ENCODE peak calls at places on chromosomes 2 and 18, in seven cellular contexts. One of them, this sample, is unnamed.

GRCh38 chr2:150371066-150371812 is 116.2 kb downstream of the RND3 start:
- DNase-seq in CD4-positive, alpha-beta memory T cell: no peak
- DNase-seq in NCI-H1048: no peak
- DNase-seq in endothelial cell: no peak
- DNase-seq in neuronal stem cell: no peak
- DNase-seq in activated T-cell treated with anti-CD3 and anti-CD28 coated beads, Interleukin-2, amount 50 U/mL, for 24 hours: no peak
- DNase-seq in substantia nigra: no peak
- DNase-seq in this sample: no peak

GRCh38 chr2:236684534-236685256 is 115.1 kb downstream of the ACKR3 start:
- DNase-seq in neuronal stem cell: no peak
- DNase-seq in substantia nigra: no peak
- DNase-seq in CD4-positive, alpha-beta memory T cell: no peak
- DNase-seq in activated T-cell treated with anti-CD3 and anti-CD28 coated beads, Interleukin-2, amount 50 U/mL, for 24 hours: peak; percentile 8
- DNase-seq in NCI-H1048: no peak
- DNase-seq in endothelial cell: no peak
- DNase-seq in this sample: peak; percentile 25

GRCh38 chr2:222358876-222359275 is 60.1 kb upstream of the PAX3 start:
- DNase-seq in neuronal stem cell: no peak
- DNase-seq in activated T-cell treated with anti-CD3 and anti-CD28 coated beads, Interleukin-2, amount 50 U/mL, for 24 hours: no peak
- DNase-seq in CD4-positive, alpha-beta memory T cell: no peak
- DNase-seq in endothelial cell: no peak
- DNase-seq in substantia nigra: no peak
- DNase-seq in NCI-H1048: no peak
- DNase-seq in this sample: no peak

GRCh38 chr2:105329561-105330495 is at the start of gene TGFBRAP1:
- DNase-seq in activated T-cell treated with anti-CD3 and anti-CD28 coated beads, Interleukin-2, amount 50 U/mL, for 24 hours: peak; percentile 80
- DNase-seq in endothelial cell: peak; percentile 69
- DNase-seq in substantia nigra: no peak
- DNase-seq in NCI-H1048: no peak
- DNase-seq in CD4-positive, alpha-beta memory T cell: peak; percentile 66
- DNase-seq in neuronal stem cell: peak; percentile 41
- DNase-seq in this sample: peak; percentile 85

GRCh38 chr2:128315122-128315828 is 3.4 kb downstream of the HS6ST1 start:
- DNase-seq in NCI-H1048: no peak
- DNase-seq in activated T-cell treated with anti-CD3 and anti-CD28 coated beads, Interleukin-2, amount 50 U/mL, for 24 hours: peak; percentile 29
- DNase-seq in endothelial cell: no peak
- DNase-seq in substantia nigra: no peak
- DNase-seq in neuronal stem cell: no peak
- DNase-seq in CD4-positive, alpha-beta memory T cell: no peak
- DNase-seq in this sample: peak; percentile 53

GRCh38 chr2:236499691-236500573 is 69.7 kb upstream of the ACKR3 start:
- DNase-seq in NCI-H1048: no peak
- DNase-seq in endothelial cell: no peak
- DNase-seq in activated T-cell treated with anti-CD3 and anti-CD28 coated beads, Interleukin-2, amount 50 U/mL, for 24 hours: no peak
- DNase-seq in substantia nigra: no peak
- DNase-seq in neuronal stem cell: no peak
- DNase-seq in CD4-positive, alpha-beta memory T cell: no peak
- DNase-seq in this sample: no peak

GRCh38 chr2:158034198-158034831 is 67.4 kb upstream of the UPP2 start:
- DNase-seq in CD4-positive, alpha-beta memory T cell: peak; percentile 10
- DNase-seq in NCI-H1048: no peak
- DNase-seq in endothelial cell: peak; percentile 62
- DNase-seq in substantia nigra: no peak
- DNase-seq in activated T-cell treated with anti-CD3 and anti-CD28 coated beads, Interleukin-2, amount 50 U/mL, for 24 hours: no peak
- DNase-seq in neuronal stem cell: peak; percentile 54
- DNase-seq in this sample: no peak

GRCh38 chr18:2459886-2460285 is 111.4 kb downstream of the METTL4 start:
- DNase-seq in NCI-H1048: no peak
- DNase-seq in CD4-positive, alpha-beta memory T cell: no peak
- DNase-seq in substantia nigra: no peak
- DNase-seq in neuronal stem cell: no peak
- DNase-seq in activated T-cell treated with anti-CD3 and anti-CD28 coated beads, Interleukin-2, amount 50 U/mL, for 24 hours: no peak
- DNase-seq in endothelial cell: no peak
- DNase-seq in this sample: no peak

GRCh38 chr2:172330060-172330671 is 97.2 kb upstream of the ITGA6 start:
- DNase-seq in neuronal stem cell: no peak
- DNase-seq in activated T-cell treated with anti-CD3 and anti-CD28 coated beads, Interleukin-2, amount 50 U/mL, for 24 hours: no peak
- DNase-seq in endothelial cell: no peak
- DNase-seq in CD4-positive, alpha-beta memory T cell: no peak
- DNase-seq in NCI-H1048: no peak
- DNase-seq in substantia nigra: no peak
- DNase-seq in this sample: no peak

GRCh38 chr18:49227456-49227855 is 233.0 kb downstream of the DYM start:
- DNase-seq in activated T-cell treated with anti-CD3 and anti-CD28 coated beads, Interleukin-2, amount 50 U/mL, for 24 hours: peak; percentile 32
- DNase-seq in endothelial cell: no peak
- DNase-seq in NCI-H1048: no peak
- DNase-seq in substantia nigra: no peak
- DNase-seq in neuronal stem cell: no peak
- DNase-seq in CD4-positive, alpha-beta memory T cell: peak; percentile 62
- DNase-seq in this sample: peak; percentile 71

GRCh38 chr2:157825885-157826284 is 50.2 kb downstream of the ACVR1 start:
- DNase-seq in CD4-positive, alpha-beta memory T cell: no peak
- DNase-seq in neuronal stem cell: no peak
- DNase-seq in endothelial cell: no peak
- DNase-seq in activated T-cell treated with anti-CD3 and anti-CD28 coated beads, Interleukin-2, amount 50 U/mL, for 24 hours: no peak
- DNase-seq in substantia nigra: no peak
- DNase-seq in NCI-H1048: peak; percentile 50
- DNase-seq in this sample: no peak

GRCh38 chr2:75173746-75174145 is 25.6 kb downstream of the TACR1 start:
- DNase-seq in CD4-positive, alpha-beta memory T cell: no peak
- DNase-seq in activated T-cell treated with anti-CD3 and anti-CD28 coated beads, Interleukin-2, amount 50 U/mL, for 24 hours: no peak
- DNase-seq in neuronal stem cell: no peak
- DNase-seq in substantia nigra: no peak
- DNase-seq in endothelial cell: no peak
- DNase-seq in NCI-H1048: no peak
- DNase-seq in this sample: no peak

GRCh38 chr2:120347387-120348010 is 1.6 kb downstream of the INHBB start:
- DNase-seq in neuronal stem cell: no peak
- DNase-seq in endothelial cell: peak; percentile 35
- DNase-seq in substantia nigra: no peak
- DNase-seq in NCI-H1048: no peak
- DNase-seq in CD4-positive, alpha-beta memory T cell: no peak
- DNase-seq in activated T-cell treated with anti-CD3 and anti-CD28 coated beads, Interleukin-2, amount 50 U/mL, for 24 hours: no peak
- DNase-seq in this sample: no peak

GRCh38 chr2:76323381-76323780 is 612.7 kb upstream of the GCFC2 start:
- DNase-seq in neuronal stem cell: no peak
- DNase-seq in NCI-H1048: no peak
- DNase-seq in substantia nigra: no peak
- DNase-seq in endothelial cell: no peak
- DNase-seq in CD4-positive, alpha-beta memory T cell: no peak
- DNase-seq in activated T-cell treated with anti-CD3 and anti-CD28 coated beads, Interleukin-2, amount 50 U/mL, for 24 hours: no peak
- DNase-seq in this sample: no peak